ENCODE peak calls at places on chromosomes 3 and 15, in nine cellular contexts. Y, S, N, M, D, J, E, Q and K are unnamed samples.

GRCh38 chr3:46470831-46471230 is 6.1 kb upstream of the LTF start:
- DNase-seq in N (no peak), Q (no peak), Y (no peak), E (no peak), D (no peak), M (peak), S (no peak), J (no peak), K (no peak)

GRCh38 chr3:129576514-129577345 is 29.7 kb downstream of the PLXND1 start:
- DNase-seq in E (no peak), J (no peak), Y (no peak), M (no peak), Q (no peak), D (no peak), S (no peak), N (no peak), K (peak)

GRCh38 chr3:140296796-140297352 is 361.9 kb downstream of the CLSTN2 start:
- DNase-seq in S (peak), D (peak), E (no peak), Y (no peak), Q (peak), M (no peak), N (no peak), J (no peak), K (no peak)

GRCh38 chr3:8658326-8659212 is 14.0 kb upstream of the SSUH2 start:
- DNase-seq in E (peak), Y (no peak), D (peak), N (peak), Q (no peak), J (no peak), S (no peak), M (no peak), K (no peak)

GRCh38 chr15:25176616-25176923 is 221.8 kb downstream of the SNRPN start:
- DNase-seq in M (no peak), Q (no peak), J (no peak), N (peak), S (no peak), Y (peak), E (no peak), D (no peak), K (no peak)

GRCh38 chr15:77219846-77220245 is 148.9 kb upstream of the TSPAN3 start:
- DNase-seq in N (no peak), Q (no peak), S (no peak), J (no peak), E (no peak), Y (no peak), M (no peak), D (no peak), K (no peak)

GRCh38 chr3:8561365-8561764 is 59.7 kb downstream of the LMCD1 start:
- DNase-seq in J (no peak), E (no peak), D (peak), M (no peak), Q (no peak), N (no peak), Y (no peak), S (no peak), K (no peak)

GRCh38 chr15:58545307-58546065 is 113.7 kb downstream of the LIPC start:
- DNase-seq in D (no peak), M (no peak), S (no peak), Y (no peak), N (no peak), Q (no peak), E (no peak), J (no peak), K (no peak)

GRCh38 chr3:98727638-98728037 is 35.5 kb upstream of the ST3GAL6 start:
- DNase-seq in M (no peak), E (no peak), Q (no peak), N (no peak), Y (no peak), S (no peak), J (no peak), D (no peak), K (no peak)

GRCh38 chr3:171185359-171185758 is 158.8 kb upstream of the SLC2A2 start:
- DNase-seq in M (no peak), Q (no peak), N (no peak), Y (no peak), J (no peak), E (no peak), D (no peak), S (no peak), K (no peak)

GRCh38 chr3:46386206-46386605 is 15.5 kb downstream of the CCR5 start:
- DNase-seq in M (no peak), E (peak), N (no peak), J (no peak), Y (no peak), D (no peak), Q (no peak), S (no peak), K (peak)

GRCh38 chr3:136194409-136195257 is 1.5 kb downstream of the MSL2 start:
- DNase-seq in J (peak), M (no peak), Y (peak), N (no peak), E (no peak), S (no peak), D (peak), Q (peak), K (peak)

GRCh38 chr3:30292192-30292893 is 314.1 kb upstream of the TGFBR2 start:
- DNase-seq in S (no peak), Y (no peak), Q (peak), M (no peak), D (peak), N (no peak), J (no peak), E (peak), K (no peak)

GRCh38 chr15:101438482-101439284 is 50.8 kb downstream of the PCSK6 start:
- DNase-seq in M (peak), D (no peak), S (no peak), Q (no peak), E (no peak), N (no peak), Y (no peak), J (no peak), K (no peak)

GRCh38 chr3:153029350-153029749 is 132.7 kb upstream of the RAP2B start:
- DNase-seq in D (peak), N (no peak), Q (peak), Y (no peak), M (no peak), E (no peak), J (peak), S (no peak), K (no peak)

GRCh38 chr3:155079795-155080546 is at the start of gene MME:
- DNase-seq in S (no peak), J (no peak), E (no peak), M (peak), D (peak), Y (peak), Q (peak), N (no peak), K (no peak)

GRCh38 chr15:37764733-37765191 is 169.7 kb upstream of the TMCO5A start:
- DNase-seq in Q (peak), D (peak), J (no peak), Y (peak), E (peak), M (no peak), N (no peak), S (no peak), K (no peak)

GRCh38 chr15:59191855-59192237 is 14.8 kb upstream of the LDHAL6B start:
- DNase-seq in Y (no peak), Q (peak), E (peak), D (peak), S (peak), M (no peak), N (no peak), J (no peak), K (no peak)

GRCh38 chr3:189967254-189967865 is 153.3 kb downstream of the P3H2 start:
- DNase-seq in N (no peak), E (peak), S (no peak), M (no peak), D (peak), Q (peak), J (no peak), Y (no peak), K (no peak)

GRCh38 chr3:111691293-111691909 is 96.3 kb upstream of the ZBED2 start:
- DNase-seq in E (peak), N (no peak), Y (no peak), D (peak), J (no peak), Q (peak), M (no peak), S (no peak), K (no peak)

GRCh38 chr3:73055583-73056364 is 5.7 kb upstream of the EBLN2 start:
- DNase-seq in N (no peak), S (no peak), M (no peak), D (no peak), E (peak), Y (no peak), Q (no peak), J (no peak), K (no peak)

GRCh38 chr3:133426721-133427120 is 26.9 kb downstream of the BFSP2 start:
- DNase-seq in D (peak), S (no peak), M (no peak), Y (no peak), Q (peak), N (no peak), J (no peak), E (no peak), K (no peak)

GRCh38 chr3:13353936-13354542 is 66.1 kb downstream of the NUP210 start:
- DNase-seq in Q (no peak), J (no peak), N (no peak), Y (no peak), E (peak), M (no peak), D (no peak), S (no peak), K (no peak)
- TF ChIP-seq CTCF in Q (no peak), J (no peak), N (no peak), Y (no peak), E (peak), M (peak), D (peak), S (peak), K (peak)

DNA sequence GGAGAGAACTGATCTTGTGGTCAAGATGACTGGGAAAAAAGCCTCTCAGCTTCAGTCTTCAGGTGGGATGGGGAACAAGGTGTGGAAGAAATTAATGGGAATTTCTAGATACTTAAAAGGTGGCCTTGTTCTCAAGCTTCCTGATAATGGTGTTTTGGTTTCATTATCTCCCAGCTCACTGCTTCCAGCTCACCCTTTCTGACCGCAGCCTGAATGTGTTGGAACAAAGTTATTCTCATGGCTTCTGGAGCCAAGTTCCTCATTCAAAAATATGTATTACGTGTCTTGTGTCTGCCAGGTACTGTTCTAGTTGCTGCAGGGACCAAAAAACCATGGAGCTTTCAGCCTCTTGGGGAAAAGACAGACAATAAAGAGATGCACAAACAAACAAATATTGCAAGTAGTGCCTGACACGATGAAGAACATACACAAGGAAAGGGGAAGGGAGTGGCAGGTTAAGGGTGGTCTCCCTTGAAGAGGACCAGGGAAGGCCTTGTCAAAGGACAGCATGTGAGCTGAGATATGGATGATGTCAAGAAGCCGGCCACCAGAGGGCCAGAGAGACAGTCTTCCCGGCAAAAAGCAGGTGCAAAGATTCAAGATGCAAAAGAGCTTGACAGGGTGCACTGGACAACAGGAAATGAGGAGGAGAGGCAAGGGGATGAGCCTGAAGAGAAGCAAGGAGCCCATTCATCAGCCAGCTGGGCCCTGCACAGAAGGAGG is 35.5 kb downstream of the ARRDC4 start:
- DNase-seq in Y (peak), E (peak), J (no peak), Q (peak), M (peak), D (peak), S (no peak), N (no peak), K (no peak)
- TF ChIP-seq CTCF in Y (no peak), E (no peak), J (no peak), Q (peak), M (peak), D (peak), S (peak), N (no peak), K (no peak)

GRCh38 chr15:65115542-65115941 is 542 bp upstream of the UBAP1L start:
- DNase-seq in D (no peak), J (no peak), Q (no peak), M (no peak), Y (no peak), N (no peak), E (no peak), S (no peak), K (no peak)

GRCh38 chr15:65106011-65106590 is 8.9 kb downstream of the UBAP1L start:
- DNase-seq in J (no peak), Q (no peak), M (no peak), Y (no peak), D (no peak), S (no peak), N (no peak), E (no peak), K (no peak)

GRCh38 chr15:65115086-65115485 is at the start of gene UBAP1L:
- DNase-seq in Y (no peak), D (no peak), S (no peak), Q (peak), N (no peak), J (no peak), M (no peak), E (no peak), K (no peak)

GRCh38 chr15:65105038-65105437 is 10.0 kb downstream of the UBAP1L start:
- DNase-seq in S (no peak), Y (no peak), Q (no peak), J (no peak), D (no peak), N (no peak), E (no peak), M (no peak), K (no peak)

GRCh38 chr15:65110676-65111292 is 4.2 kb downstream of the UBAP1L start:
- DNase-seq in E (no peak), D (peak), S (no peak), M (no peak), Q (no peak), Y (no peak), N (no peak), J (no peak), K (no peak)
- TF ChIP-seq CTCF in E (no peak), D (no peak), S (no peak), M (no peak), Q (no peak), Y (no peak), N (no peak), J (no peak), K (no peak)

DNA sequence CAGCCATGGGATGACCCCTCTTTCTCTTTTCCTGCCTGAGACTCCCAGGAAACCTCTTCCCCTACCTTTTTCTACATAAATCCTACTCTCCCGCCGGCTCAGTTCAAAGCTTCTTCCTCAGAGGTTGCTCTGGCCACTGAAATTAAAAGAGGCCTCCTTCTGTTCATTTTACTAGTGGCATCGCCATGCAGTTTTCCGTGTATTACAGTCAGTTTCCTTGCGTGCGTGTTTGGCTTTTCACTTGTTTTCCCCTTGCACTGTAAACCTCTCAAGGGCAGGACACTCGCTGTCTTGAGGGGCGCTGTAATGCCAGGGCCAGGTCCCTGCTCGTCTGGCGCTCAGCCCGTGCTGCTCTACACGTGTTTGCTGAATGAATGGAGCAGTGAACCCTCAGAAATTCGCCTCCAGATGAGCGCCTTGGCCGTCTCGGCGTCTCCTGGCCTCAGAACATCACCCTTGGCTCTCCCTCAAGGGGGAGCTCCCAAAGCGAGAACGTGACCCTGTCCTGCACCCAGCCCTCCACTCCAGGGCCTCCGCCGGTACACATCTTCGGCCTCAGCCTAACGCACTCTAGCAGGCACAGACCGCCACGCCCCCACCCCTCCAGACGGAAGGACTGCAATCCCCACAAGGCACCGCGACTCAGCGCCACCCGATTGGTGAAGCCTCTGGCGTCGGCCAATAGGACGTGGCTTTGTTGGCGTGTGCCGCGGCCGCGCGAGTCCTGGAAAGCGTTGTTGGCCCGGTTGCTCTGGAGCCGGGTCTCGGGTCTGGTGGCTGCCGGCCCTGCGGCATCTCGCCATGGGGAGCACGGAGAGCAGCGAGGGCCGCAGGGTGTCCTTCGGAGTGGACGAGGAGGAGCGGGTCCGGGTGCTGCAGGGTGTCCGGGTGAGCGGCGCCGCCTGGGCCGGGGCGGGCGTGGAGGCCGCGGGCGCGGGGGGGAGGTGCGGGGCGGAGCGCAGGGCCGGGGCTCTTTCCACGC is at the start of gene CHCHD6:
- DNase-seq in S (peak), M (peak), E (peak), N (peak), D (peak), Y (peak), J (peak), Q (peak), K (peak)
- TF ChIP-seq CTCF in S (peak), M (peak), E (peak), N (no peak), D (no peak), Y (no peak), J (peak), Q (peak), K (no peak)